ENCODE peak calls at places on chromosomes 16 and 17, in seven cellular contexts. U is foreskin fibroblast; E is cardiac fibroblast; K is fibroblast of mammary gland; V is HCT116; G is LNCaP clone FGC; O is CD8-positive, alpha-beta T cell. W is an unnamed sample.
A peak's percentile ranks its signal among the peaks of the same experiment; 100 is the strongest.

GRCh38 chr17:59838196-59838911 is 54.4 kb downstream of the TUBD1 start:
- DNase-seq in E (peak; percentile 65), V (no peak), O (no peak), U (no peak), K (peak; percentile 35), G (no peak), W (no peak)

GRCh38 chr16:1613728-1614225 is 1.6 kb downstream of the CRAMP1 start:
- DNase-seq in O (no peak), U (peak; percentile 14), G (no peak), K (no peak), E (peak; percentile 37), V (no peak), W (no peak)

GRCh38 chr16:51538707-51539604 is 387.9 kb upstream of the SALL1 start:
- DNase-seq in G (peak; percentile 11), K (peak; percentile 97), V (no peak), O (no peak), E (peak; percentile 89), U (peak; percentile 94), W (no peak)

GRCh38 chr17:32452281-32452680 is 8.0 kb downstream of the PSMD11 start:
- DNase-seq in V (no peak), K (peak; percentile 25), G (no peak), U (peak; percentile 23), O (no peak), E (no peak), W (no peak)

GRCh38 chr16:83804366-83804765 is 3.4 kb upstream of the HSBP1 start:
- DNase-seq in V (no peak), O (no peak), K (no peak), G (no peak), U (no peak), E (no peak), W (no peak)

GRCh38 chr17:62064791-62065563 is at the start of gene MED13:
- DNase-seq in V (no peak), G (no peak), O (peak; percentile 51), E (peak; percentile 45), U (no peak), K (peak; percentile 26), W (no peak)

GRCh38 chr17:41937970-41938851 is 7.8 kb downstream of the ODAD4 start:
- DNase-seq in O (no peak), K (no peak), U (no peak), G (no peak), V (no peak), E (no peak), W (no peak)

GRCh38 chr17:33520404-33521032 is 227.4 kb upstream of the ASIC2 start:
- DNase-seq in E (peak; percentile 12), K (peak; percentile 26), O (peak; percentile 10), V (no peak), U (no peak), G (no peak), W (peak; percentile 48)

GRCh38 chr17:57908278-57908677 is 46.9 kb downstream of the CUEDC1 start:
- DNase-seq in O (no peak), V (no peak), G (no peak), U (no peak), E (no peak), K (no peak), W (no peak)

GRCh38 chr17:57911834-57912673 is 43.2 kb downstream of the CUEDC1 start:
- DNase-seq in K (peak; percentile 50), U (no peak), V (peak; percentile 87), G (peak; percentile 89), O (no peak), E (peak; percentile 67), W (no peak)

GRCh38 chr17:57911021-57911420 is 44.2 kb downstream of the CUEDC1 start:
- DNase-seq in E (no peak), G (no peak), K (no peak), U (no peak), O (no peak), V (no peak), W (no peak)

GRCh38 chr17:57909548-57909947 is 45.7 kb downstream of the CUEDC1 start:
- DNase-seq in O (no peak), E (no peak), U (no peak), G (no peak), K (no peak), V (no peak), W (no peak)

DNA sequence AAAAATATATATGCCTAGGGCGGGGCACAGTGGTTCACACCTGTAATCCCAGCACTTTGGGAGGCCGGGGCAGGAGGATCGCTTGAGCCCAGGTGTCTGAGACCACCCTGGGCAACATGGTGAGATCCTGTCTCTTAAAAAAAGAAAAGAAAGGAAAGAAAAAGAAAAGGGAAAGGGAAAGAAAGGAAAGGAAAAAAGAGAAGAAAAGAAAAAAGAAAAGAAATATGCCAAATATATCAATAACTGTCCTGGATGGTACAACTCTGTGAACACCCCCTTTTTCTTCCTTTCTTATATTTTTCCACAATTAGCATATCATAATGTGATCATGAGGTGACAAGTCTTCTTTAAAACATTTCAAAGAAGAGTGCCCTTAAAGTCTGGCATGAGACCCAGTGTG is 44.8 kb downstream of the CUEDC1 start:
- DNase-seq in U (no peak), O (no peak), G (no peak), K (no peak), V (no peak), E (no peak), W (no peak)
- H3K4me3 ChIP-seq in U (no peak overlapping the region), O (no peak overlapping the region), G (no peak overlapping the region), K (no peak overlapping the region), V (no peak overlapping the region), E (no peak overlapping the region), W (no peak overlapping the region)

GRCh38 chr17:48954300-48954755 is 9.7 kb upstream of the SNF8 start:
- DNase-seq in V (peak; percentile 69), E (peak; percentile 73), O (no peak), K (peak; percentile 65), U (peak; percentile 57), G (peak; percentile 27), W (no peak)

GRCh38 chr17:48951572-48951971 is 6.9 kb upstream of the SNF8 start:
- DNase-seq in K (no peak), U (no peak), O (no peak), G (no peak), E (no peak), V (no peak), W (no peak)

GRCh38 chr17:48952904-48953303 is 8.3 kb upstream of the SNF8 start:
- DNase-seq in V (no peak), K (no peak), E (no peak), O (no peak), G (no peak), U (no peak), W (no peak)
- H3K4me3 ChIP-seq in V (no peak overlapping the region), K (no peak overlapping the region), E (no peak overlapping the region), O (no peak overlapping the region), G (no peak overlapping the region), U (no peak overlapping the region), W (no peak overlapping the region)

GRCh38 chr16:53779186-53779585 is 75.2 kb downstream of the FTO start:
- DNase-seq in E (no peak), K (no peak), U (no peak), G (no peak), O (no peak), V (no peak), W (no peak)
- H3K4me3 ChIP-seq in E (no peak overlapping the region), K (no peak overlapping the region), U (no peak overlapping the region), G (no peak overlapping the region), O (no peak overlapping the region), V (no peak overlapping the region), W (no peak overlapping the region)

GRCh38 chr17:7020894-7021664 is 1.8 kb upstream of the BCL6B start:
- DNase-seq in V (no peak), K (no peak), E (no peak), G (no peak), O (no peak), U (no peak), W (no peak)
- H3K4me3 ChIP-seq in V (no peak overlapping the region), K (peak overlapping the region; percentile 2), E (no peak overlapping the region), G (no peak overlapping the region), O (no peak overlapping the region), U (no peak overlapping the region), W (no peak overlapping the region)

GRCh38 chr17:73224663-73225305 is 31.9 kb downstream of the COG1 start:
- DNase-seq in O (no peak), K (no peak), U (no peak), E (no peak), V (no peak), G (no peak), W (no peak)
- H3K4me3 ChIP-seq in O (no peak overlapping the region), K (no peak overlapping the region), U (no peak overlapping the region), E (no peak overlapping the region), V (no peak overlapping the region), G (no peak overlapping the region), W (no peak overlapping the region)

GRCh38 chr16:3788711-3789374 is 71.5 kb upstream of the TRAP1 start:
- DNase-seq in E (no peak), U (no peak), V (no peak), G (no peak), O (no peak), K (no peak), W (no peak)
- H3K4me3 ChIP-seq in E (no peak overlapping the region), U (no peak overlapping the region), V (no peak overlapping the region), G (no peak overlapping the region), O (no peak overlapping the region), K (no peak overlapping the region), W (no peak overlapping the region)

GRCh38 chr17:66791337-66791736 is 43.6 kb upstream of the CACNG5 start:
- DNase-seq in U (no peak), G (no peak), O (no peak), V (no peak), K (no peak), E (no peak), W (no peak)
- H3K4me3 ChIP-seq in U (no peak overlapping the region), G (no peak overlapping the region), O (no peak overlapping the region), V (no peak overlapping the region), K (no peak overlapping the region), E (no peak overlapping the region), W (no peak overlapping the region)

DNA sequence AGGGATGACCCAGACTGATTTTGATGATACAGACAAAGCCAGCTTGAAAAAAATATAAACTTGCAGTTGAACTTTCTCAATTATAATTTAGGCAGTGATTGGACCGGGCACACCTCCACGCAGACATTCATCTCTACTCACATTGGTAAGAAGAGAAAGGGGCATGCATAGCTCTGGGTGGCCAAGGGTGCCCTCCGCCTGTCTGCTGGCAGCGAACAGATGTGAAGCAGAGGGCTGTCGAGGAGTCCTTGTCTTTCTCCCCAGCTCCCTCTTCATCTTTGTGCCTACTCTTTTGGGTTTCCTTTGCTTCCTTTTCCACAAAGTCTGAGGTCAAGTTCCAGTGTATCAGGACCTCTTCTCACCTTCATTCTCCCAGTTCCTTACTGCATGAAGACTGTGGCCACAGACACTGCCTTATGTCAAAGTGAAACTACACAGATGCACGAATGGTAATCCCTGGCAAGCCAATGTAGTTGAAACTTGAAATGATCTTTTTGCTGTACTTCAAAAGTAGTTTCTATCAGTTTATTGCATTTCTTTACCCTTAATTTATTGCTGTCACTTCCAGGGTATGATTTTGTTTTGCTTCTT is 343.7 kb upstream of the SOX9 start:
- DNase-seq in E (no peak), O (no peak), K (no peak), U (no peak), G (no peak), V (no peak), W (no peak)
- H3K4me3 ChIP-seq in E (no peak overlapping the region), O (no peak overlapping the region), K (no peak overlapping the region), U (no peak overlapping the region), G (no peak overlapping the region), V (no peak overlapping the region), W (no peak overlapping the region)

DNA sequence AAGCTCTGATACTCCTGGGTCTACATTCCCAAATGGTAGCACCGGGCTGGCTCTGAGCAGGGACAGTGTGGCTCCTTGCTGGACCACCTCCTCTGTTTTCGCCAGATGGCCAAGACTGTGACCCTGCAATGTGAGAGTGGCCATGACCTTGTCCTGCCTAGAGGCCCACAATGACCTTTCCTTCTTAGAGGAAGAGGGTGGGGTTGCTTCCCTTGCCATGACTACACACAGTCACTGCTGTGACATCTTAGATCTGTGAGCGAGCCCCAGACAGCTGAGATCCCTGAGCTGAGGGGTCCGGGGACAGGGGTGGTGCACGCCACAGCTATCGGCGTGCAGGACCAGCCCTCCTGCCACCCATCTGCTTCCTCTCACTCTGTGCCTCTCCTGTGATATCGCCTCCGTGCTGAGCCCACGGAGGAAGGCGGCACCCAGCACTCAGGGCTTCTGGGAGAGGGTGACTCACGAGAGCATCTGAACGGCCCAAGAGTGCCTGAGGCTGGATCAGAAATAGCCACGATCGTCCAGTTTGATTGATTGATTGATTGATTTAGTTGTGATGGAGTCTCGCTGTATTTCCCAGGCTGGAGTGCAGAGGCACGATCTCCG is 35.2 kb downstream of the KIAA0513 start:
- DNase-seq in V (no peak), E (no peak), G (no peak), O (no peak), K (no peak), U (no peak), W (no peak)
- H3K4me3 ChIP-seq in V (no peak overlapping the region), E (no peak overlapping the region), G (no peak overlapping the region), O (no peak overlapping the region), K (no peak overlapping the region), U (no peak overlapping the region), W (no peak overlapping the region)

W was measured in iPS DF 6.9.